ENCODE peak calls at places on chromosomes 2 and 18, in five cellular contexts. R is lower lobe of right lung, J is breast epithelium, T is transverse colon, C is right lobe of liver. I is an unnamed sample.

GRCh38 chr2:128405981-128406601 is 87.4 kb upstream of the HS6ST1 start:
- DNase-seq in R (no peak), J (no peak), T (peak), C (no peak), I (no peak)

GRCh38 chr18:36402765-36403396 is 105.4 kb downstream of the FHOD3 start:
- DNase-seq in R (no peak), J (no peak), T (peak), C (no peak), I (peak)

GRCh38 chr18:11260963-11261441 is 111.6 kb upstream of the PIEZO2 start:
- DNase-seq in R (no peak), J (no peak), T (no peak), C (no peak), I (peak)

GRCh38 chr2:9318461-9319337 is 104.6 kb downstream of the ITGB1BP1 start:
- DNase-seq in R (no peak), J (no peak), T (peak), C (peak), I (no peak)

GRCh38 chr2:71932780-71933466 is 214.7 kb downstream of the CYP26B1 start:
- DNase-seq in R (no peak), J (no peak), T (no peak), C (no peak), I (no peak)

GRCh38 chr2:210633699-210634098 is 77.3 kb downstream of the CPS1 start:
- DNase-seq in R (no peak), J (no peak), T (no peak), C (no peak), I (no peak)

GRCh38 chr2:38092196-38092902 is 16.4 kb upstream of the CYP1B1 start:
- DNase-seq in R (no peak), J (no peak), T (no peak), C (peak), I (peak)

GRCh38 chr18:68439672-68440071 is 275.2 kb downstream of the TMX3 start:
- DNase-seq in R (no peak), J (no peak), T (no peak), C (no peak), I (no peak)

GRCh38 chr2:241911551-241911950 is 42.0 kb downstream of the RTP5 start:
- DNase-seq in R (no peak), J (peak), T (no peak), C (no peak), I (no peak)

GRCh38 chr2:43127208-43127940 is 99.0 kb downstream of the ZFP36L2 start:
- DNase-seq in R (peak), J (no peak), T (peak), C (peak), I (no peak)

GRCh38 chr2:65367517-65367916 is 64.9 kb downstream of the SPRED2 start:
- DNase-seq in R (no peak), J (no peak), T (peak), C (no peak), I (peak)

GRCh38 chr18:52903858-52904257 is 563.9 kb downstream of the DCC start:
- DNase-seq in R (peak), J (no peak), T (peak), C (no peak), I (peak)

GRCh38 chr2:143877056-143877455 is 642.9 kb downstream of the ZEB2 start:
- DNase-seq in R (no peak), J (no peak), T (no peak), C (no peak), I (no peak)

GRCh38 chr2:211354481-211354880 is 798.1 kb downstream of the CPS1 start:
- DNase-seq in R (no peak), J (no peak), T (no peak), C (no peak), I (no peak)

GRCh38 chr18:3321133-3321812 is 59.3 kb downstream of the MYL12B start:
- DNase-seq in R (no peak), J (no peak), T (no peak), C (no peak), I (peak)

GRCh38 chr2:152635635-152636298 is 81.5 kb downstream of the PRPF40A start:
- DNase-seq in R (peak), J (peak), T (peak), C (peak), I (peak)

GRCh38 chr2:239216614-239217273 is 184.1 kb downstream of the HDAC4 start:
- DNase-seq in R (no peak), J (peak), T (no peak), C (no peak), I (no peak)

GRCh38 chr2:191023235-191023679 is 9.3 kb upstream of the STAT1 start:
- DNase-seq in R (no peak), J (no peak), T (no peak), C (no peak), I (no peak)

GRCh38 chr2:226078656-226079055 is 679.1 kb downstream of the NYAP2 start:
- DNase-seq in R (no peak), J (no peak), T (no peak), C (no peak), I (no peak)

GRCh38 chr2:10254373-10255188 is 48.1 kb upstream of the HPCAL1 start:
- DNase-seq in R (peak), J (no peak), T (no peak), C (no peak), I (peak)

GRCh38 chr2:11156396-11157075 is 1.3 kb downstream of the SLC66A3 start:
- DNase-seq in R (no peak), J (no peak), T (no peak), C (no peak), I (no peak)

GRCh38 chr18:47775961-47776360 is 154.5 kb downstream of the SMAD2 start:
- DNase-seq in R (no peak), J (no peak), T (no peak), C (no peak), I (no peak)

GRCh38 chr18:47773931-47774330 is 156.5 kb downstream of the SMAD2 start:
- DNase-seq in R (no peak), J (no peak), T (no peak), C (no peak), I (no peak)

GRCh38 chr18:47771922-47772321 is 158.5 kb downstream of the SMAD2 start:
- DNase-seq in R (no peak), J (no peak), T (no peak), C (no peak), I (no peak)

GRCh38 chr18:47767699-47768098 is 162.8 kb downstream of the SMAD2 start:
- DNase-seq in R (no peak), J (no peak), T (no peak), C (no peak), I (no peak)

DNA sequence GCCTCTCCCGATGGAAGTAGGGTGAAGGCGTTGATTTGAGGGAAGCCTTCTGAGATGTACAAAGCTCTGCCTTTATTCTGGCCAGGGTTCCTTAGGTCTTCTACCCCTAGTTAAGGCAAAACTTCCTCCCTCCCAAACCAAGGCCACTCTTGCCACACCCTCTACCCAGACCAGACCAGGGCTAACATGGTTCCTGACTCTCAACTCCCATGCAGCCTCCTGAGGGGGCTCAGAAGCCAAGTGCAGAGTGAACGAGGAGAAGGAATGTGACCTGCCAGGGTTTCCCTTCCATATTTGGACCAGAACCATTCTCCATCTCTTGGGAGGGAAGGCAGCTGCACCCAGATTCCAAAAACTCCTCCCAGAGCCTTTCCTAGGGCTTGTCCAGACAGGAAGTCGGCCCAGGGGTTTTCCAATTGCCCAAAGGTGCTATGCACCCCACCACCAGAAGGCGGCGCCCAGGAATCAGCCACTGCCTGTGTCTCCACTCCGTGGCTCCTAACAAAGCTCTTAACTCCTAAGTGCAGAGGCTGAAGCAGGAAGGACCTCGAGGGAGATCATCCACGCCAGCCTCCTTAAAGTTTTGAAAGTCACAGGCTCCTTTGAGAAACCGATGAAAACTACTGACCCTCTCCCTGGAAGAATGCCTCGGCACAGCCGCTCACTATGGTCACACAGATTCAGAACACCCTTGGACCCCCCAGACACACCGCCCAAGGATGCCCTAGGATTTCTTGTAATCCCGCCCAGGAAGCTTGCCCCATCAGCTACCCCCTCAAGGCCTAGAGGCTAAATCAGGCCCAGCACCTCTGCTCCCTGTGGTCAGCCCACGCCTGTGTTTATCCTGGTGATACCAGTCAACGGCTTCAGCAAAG is 157.8 kb downstream of the SMAD2 start:
- DNase-seq in R (peak), J (peak), T (peak), C (peak), I (peak)
- TF ChIP-seq CTCF in R (peak), J (peak), T (peak), C (peak), I (peak)

DNA sequence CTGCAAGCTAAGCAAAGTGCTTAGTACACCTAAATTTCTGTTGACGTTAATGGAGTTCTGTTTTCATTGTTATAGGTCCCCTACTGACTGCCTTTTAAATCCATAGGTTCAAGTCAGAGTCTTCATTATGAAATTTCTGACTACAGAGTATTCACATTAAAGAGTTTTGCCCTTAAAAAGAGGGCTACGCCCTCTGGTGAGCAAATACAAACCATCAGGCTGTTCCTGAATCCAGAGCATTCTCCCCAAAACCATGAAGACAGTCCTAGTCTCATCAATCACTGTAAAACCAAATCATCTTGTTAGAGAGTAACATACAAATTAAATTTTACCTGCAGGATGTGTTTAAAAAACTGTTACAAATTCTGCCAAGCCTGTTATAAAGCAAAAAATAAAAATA is 1091.7 kb downstream of the TDRD15 start:
- DNase-seq in R (no peak), J (no peak), T (no peak), C (no peak), I (no peak)
- TF ChIP-seq CTCF in R (no peak), J (no peak), T (no peak), C (no peak), I (no peak)

GRCh38 chr2:26615336-26616031 is 25.7 kb downstream of the CIB4 start:
- DNase-seq in R (peak), J (no peak), T (no peak), C (no peak), I (no peak)
- TF ChIP-seq CTCF in R (no peak), J (no peak), T (no peak), C (no peak), I (no peak)

DNA sequence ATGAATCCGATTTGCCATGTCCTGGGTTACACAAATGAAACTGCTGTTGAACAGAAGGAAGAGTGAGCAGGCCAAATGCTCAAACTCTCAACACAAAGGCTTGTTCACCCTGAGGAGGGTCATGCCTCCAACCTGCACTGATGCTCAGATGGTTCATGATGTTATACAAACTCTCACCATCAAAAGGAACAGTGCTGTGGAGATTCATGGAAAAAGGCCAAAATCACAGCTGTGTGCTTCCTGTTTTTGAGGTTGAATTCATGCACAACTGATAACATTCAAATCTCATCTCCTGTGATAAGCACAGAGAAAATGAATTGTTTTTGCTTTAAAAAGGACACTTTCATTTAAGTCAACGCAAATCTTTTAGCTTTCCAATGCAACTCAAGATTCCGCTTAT is 22.1 kb upstream of the TTN start:
- DNase-seq in R (no peak), J (no peak), T (no peak), C (no peak), I (peak)
- TF ChIP-seq CTCF in R (no peak), J (no peak), T (no peak), C (no peak), I (no peak)

DNA sequence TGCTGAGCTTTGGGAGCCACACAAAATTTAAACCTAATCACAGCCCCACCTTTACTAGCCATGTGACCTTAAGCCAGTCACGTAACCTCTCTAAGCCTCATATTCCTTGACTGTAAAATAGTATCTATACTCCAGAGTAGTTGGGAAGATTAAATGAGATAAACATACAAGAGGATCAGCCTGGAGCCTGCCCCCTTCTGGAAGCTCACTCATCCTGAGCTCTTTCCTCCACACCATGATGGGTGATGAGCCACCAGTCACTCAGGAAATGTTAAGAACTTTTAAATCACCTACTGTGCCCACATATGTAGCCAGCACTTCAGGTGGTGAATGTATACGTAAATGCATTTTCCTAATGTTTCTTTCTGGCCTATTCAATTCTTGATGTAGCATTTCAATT is 195.9 kb upstream of the DDX18 start:
- DNase-seq in R (no peak), J (no peak), T (no peak), C (no peak), I (no peak)
- TF ChIP-seq CTCF in R (no peak), J (no peak), T (no peak), C (no peak), I (no peak)

GRCh38 chr2:178194600-178195389 is 483 bp downstream of the OSBPL6 start:
- DNase-seq in R (peak), J (peak), T (peak), C (peak), I (peak)
- TF ChIP-seq CTCF in R (no peak), J (no peak), T (no peak), C (no peak), I (no peak)